ENCODE peak calls at places on chromosome 1, in nine cellular contexts. T is lower lobe of right lung; Q is CD8-positive, alpha-beta T cell; R is adrenal gland; N is naive thymus-derived CD4-positive, alpha-beta T cell; K is Peyer's patch; X is hepatocyte; P is tibial artery; O is transverse colon. G is an unnamed sample.

GRCh38 chr1:8889103-8889846 is 10.8 kb upstream of the ENO1 start:
- DNase-seq in T (peak; percentile 64), Q (no peak), R (no peak), N (no peak), K (no peak), X (no peak), P (no peak), O (no peak), G (no peak)

GRCh38 chr1:43648448-43648847 is 1.5 kb upstream of the KDM4A start:
- DNase-seq in T (no peak), Q (no peak), R (no peak), N (no peak), K (no peak), X (no peak), P (no peak), O (no peak), G (no peak)

GRCh38 chr1:200899451-200899915 is 4.8 kb downstream of the INAVA start:
- DNase-seq in T (no peak), Q (no peak), R (no peak), N (no peak), K (no peak), X (no peak), P (no peak), O (no peak), G (no peak)

GRCh38 chr1:228018961-228019721 is 12.3 kb downstream of the WNT3A start:
- DNase-seq in T (peak; percentile 36), Q (no peak), R (no peak), N (no peak), K (no peak), X (no peak), P (peak; percentile 35), O (no peak), G (no peak)

GRCh38 chr1:68313736-68314594 is 81.6 kb upstream of the WLS start:
- DNase-seq in T (no peak), Q (no peak), R (no peak), N (no peak), K (no peak), X (no peak), P (no peak), O (no peak), G (no peak)

GRCh38 chr1:242008788-242009500 is 10.0 kb upstream of the MAP1LC3C start:
- DNase-seq in T (no peak), Q (no peak), R (no peak), N (no peak), K (no peak), X (no peak), P (no peak), O (no peak), G (no peak)

GRCh38 chr1:38134294-38134755 is 87.7 kb upstream of the POU3F1 start:
- DNase-seq in T (no peak), Q (no peak), R (no peak), N (no peak), K (no peak), X (no peak), P (no peak), O (no peak), G (no peak)

GRCh38 chr1:171655215-171656116 is 3.0 kb upstream of the MYOC start:
- DNase-seq in T (peak; percentile 64), Q (peak; percentile 53), R (peak; percentile 62), N (peak; percentile 48), K (peak; percentile 26), X (peak; percentile 74), P (peak; percentile 83), O (peak; percentile 57), G (peak; percentile 70)

GRCh38 chr1:25534389-25534788 is 9.0 kb upstream of the LDLRAP1 start:
- DNase-seq in T (no peak), Q (no peak), R (no peak), N (no peak), K (no peak), X (no peak), P (no peak), O (no peak), G (no peak)

GRCh38 chr1:204359474-204360255 is at the start of gene PLEKHA6:
- DNase-seq in T (no peak), Q (no peak), R (peak; percentile 22), N (no peak), K (no peak), X (peak; percentile 52), P (peak; percentile 78), O (no peak), G (no peak)

GRCh38 chr1:189616893-189617292 is 860.8 kb downstream of the BRINP3 start:
- DNase-seq in T (no peak), Q (no peak), R (peak; percentile 14), N (no peak), K (no peak), X (peak; percentile 11), P (no peak), O (no peak), G (no peak)

GRCh38 chr1:164560504-164560903 is 1.5 kb downstream of the PBX1 start:
- DNase-seq in T (no peak), Q (no peak), R (no peak), N (no peak), K (no peak), X (no peak), P (no peak), O (no peak), G (no peak)

GRCh38 chr1:31152181-31152768 is 86.8 kb upstream of the PUM1 start:
- DNase-seq in T (no peak), Q (no peak), R (peak; percentile 88), N (no peak), K (no peak), X (peak; percentile 61), P (no peak), O (no peak), G (no peak)

GRCh38 chr1:15830284-15830657 is 17.2 kb upstream of the SPEN start:
- DNase-seq in T (no peak), Q (no peak), R (no peak), N (no peak), K (no peak), X (no peak), P (no peak), O (no peak), G (no peak)

GRCh38 chr1:25099343-25099951 is 132.9 kb downstream of the SYF2 start:
- DNase-seq in T (no peak), Q (peak; percentile 60), R (peak; percentile 27), N (no peak), K (peak; percentile 47), X (no peak), P (no peak), O (peak; percentile 23), G (peak; percentile 69)

GRCh38 chr1:1440262-1440772 is 4.8 kb downstream of the VWA1 start:
- DNase-seq in T (no peak), Q (no peak), R (no peak), N (no peak), K (no peak), X (no peak), P (peak; percentile 64), O (no peak), G (no peak)

GRCh38 chr1:202143011-202143767 is 1.3 kb downstream of the ARL8A start:
- DNase-seq in T (peak; percentile 69), Q (no peak), R (peak; percentile 64), N (peak; percentile 27), K (peak; percentile 41), X (peak; percentile 19), P (no peak), O (peak; percentile 34), G (no peak)

GRCh38 chr1:172429324-172430127 is 9.0 kb downstream of the C1orf105 start:
- DNase-seq in T (no peak), Q (peak; percentile 45), R (peak; percentile 25), N (peak; percentile 73), K (peak; percentile 46), X (peak; percentile 78), P (no peak), O (peak; percentile 31), G (no peak)

GRCh38 chr1:51048670-51049069 is 53.4 kb upstream of the C1orf185 start:
- DNase-seq in T (no peak), Q (no peak), R (no peak), N (no peak), K (no peak), X (no peak), P (no peak), O (no peak), G (no peak)

GRCh38 chr1:54606096-54606989 is 17.0 kb downstream of the FAM151A start:
- DNase-seq in T (no peak), Q (no peak), R (no peak), N (no peak), K (no peak), X (no peak), P (no peak), O (peak; percentile 72), G (no peak)

GRCh38 chr1:23224721-23225648 is 7.7 kb upstream of the HTR1D start:
- DNase-seq in T (no peak), Q (no peak), R (peak; percentile 17), N (no peak), K (no peak), X (no peak), P (no peak), O (peak; percentile 76), G (no peak)

GRCh38 chr1:960371-961131 is at the start of gene KLHL17:
- DNase-seq in T (peak; percentile 87), Q (peak; percentile 71), R (no peak), N (peak; percentile 72), K (peak; percentile 75), X (peak; percentile 88), P (peak; percentile 83), O (peak; percentile 83), G (peak; percentile 72)

GRCh38 chr1:244397086-244397485 is 54.6 kb downstream of the ADSS2 start:
- DNase-seq in T (no peak), Q (no peak), R (no peak), N (no peak), K (no peak), X (no peak), P (no peak), O (no peak), G (no peak)

GRCh38 chr1:219264557-219264956 is 90.9 kb downstream of the LYPLAL1 start:
- DNase-seq in T (no peak), Q (no peak), R (no peak), N (no peak), K (no peak), X (no peak), P (no peak), O (no peak), G (no peak)
- H3K4me3 ChIP-seq in T (no peak overlapping the region), Q (no peak overlapping the region), R (no peak overlapping the region), N (no peak overlapping the region), K (no peak overlapping the region), X (no peak overlapping the region), P (no peak overlapping the region), O (no peak overlapping the region), G (no peak overlapping the region)

GRCh38 chr1:155325596-155325893 is 4.9 kb downstream of the RUSC1 start:
- DNase-seq in T (no peak), Q (no peak), R (peak; percentile 33), N (no peak), K (no peak), X (no peak), P (no peak), O (no peak), G (no peak)
- H3K27ac ChIP-seq in T (peak overlapping the region; percentile 94), Q (no peak overlapping the region), R (no peak overlapping the region), N (peak overlapping the region; percentile 90), K (peak overlapping the region; percentile 93), X (peak overlapping the region; percentile 76), P (peak overlapping the region; percentile 99), O (peak overlapping the region; percentile 100), G (no peak overlapping the region)

GRCh38 chr1:42328916-42329496 is 6.0 kb downstream of the FOXJ3 start:
- DNase-seq in T (no peak), Q (no peak), R (no peak), N (no peak), K (no peak), X (no peak), P (no peak), O (no peak), G (no peak)
- H3K4me1 ChIP-seq in T (peaks cover 34% of the 10 kb centered on the region), Q (peaks cover 61% of the 10 kb centered on the region), R (peaks cover 20% of the 10 kb centered on the region), N (peaks cover 25% of the 10 kb centered on the region), K (peaks cover 24% of the 10 kb centered on the region), X (peaks cover 16% of the 10 kb centered on the region), P (no peaks in the 10 kb centered on the region), O (peaks cover 43% of the 10 kb centered on the region), G (peaks cover 61% of the 10 kb centered on the region)

GRCh38 chr1:156703336-156703735 is 2.0 kb downstream of the CRABP2 start:
- DNase-seq in T (no peak), Q (no peak), R (no peak), N (no peak), K (no peak), X (no peak), P (no peak), O (no peak), G (no peak)
- H3K4me3 ChIP-seq in T (no peak overlapping the region), Q (no peak overlapping the region), R (no peak overlapping the region), N (no peak overlapping the region), K (no peak overlapping the region), X (peak overlapping the region; percentile 17), P (no peak overlapping the region), O (no peak overlapping the region), G (no peak overlapping the region)